ENCODE peak calls at places on chromosomes 13 and 19, in seven cellular contexts. A is heart left ventricle; H is gastrocnemius medialis; I is cardiac muscle cell; S is WERI-Rb-1; W is foreskin keratinocyte; J is CD4-positive, alpha-beta memory T cell. N is an unnamed sample.
A peak's percentile ranks its signal among the peaks of the same experiment; 100 is the strongest.

GRCh38 chr19:48945817-48946216 is 8.9 kb upstream of the BAX start:
- DNase-seq in A (no peak), H (no peak), I (no peak), S (no peak), W (no peak), J (no peak), N (no peak)

GRCh38 chr19:10565028-10565566 is 713 bp downstream of the KRI1 start:
- DNase-seq in A (no peak), H (no peak), I (peak; percentile 49), S (peak; percentile 89), W (no peak), J (peak; percentile 48), N (no peak)

GRCh38 chr13:20669162-20669561 is 34.3 kb upstream of the IL17D start:
- DNase-seq in A (no peak), H (no peak), I (no peak), S (no peak), W (no peak), J (no peak), N (no peak)

GRCh38 chr19:37936166-37936565 is 29.2 kb downstream of the SIPA1L3 start:
- DNase-seq in A (no peak), H (no peak), I (no peak), S (no peak), W (no peak), J (no peak), N (no peak)

GRCh38 chr13:86976521-86977324 is 694.4 kb upstream of the SLITRK5 start:
- DNase-seq in A (no peak), H (no peak), I (no peak), S (no peak), W (peak; percentile 46), J (no peak), N (no peak)

GRCh38 chr13:31418186-31418585 is 218.4 kb downstream of the B3GLCT start:
- DNase-seq in A (no peak), H (no peak), I (no peak), S (no peak), W (no peak), J (no peak), N (no peak)

GRCh38 chr19:4914736-4915501 is 5.6 kb downstream of the UHRF1 start:
- DNase-seq in A (peak; percentile 75), H (no peak), I (peak; percentile 74), S (no peak), W (peak; percentile 87), J (peak; percentile 62), N (no peak)

GRCh38 chr13:112990783-112991182 is 21.8 kb downstream of the MCF2L start:
- DNase-seq in A (no peak), H (no peak), I (no peak), S (peak; percentile 57), W (no peak), J (no peak), N (no peak)

GRCh38 chr19:55481148-55482127 is 3.5 kb upstream of the NAT14 start:
- DNase-seq in A (no peak), H (no peak), I (no peak), S (no peak), W (no peak), J (no peak), N (no peak)

GRCh38 chr19:5828661-5829566 is 10.6 kb downstream of the FUT6 start:
- DNase-seq in A (no peak), H (no peak), I (peak; percentile 63), S (no peak), W (no peak), J (no peak), N (peak; percentile 40)

GRCh38 chr19:46494936-46495788 is 505 bp downstream of the PNMA8B start:
- DNase-seq in A (no peak), H (no peak), I (no peak), S (no peak), W (no peak), J (no peak), N (no peak)

GRCh38 chr13:51221674-51222509 is at the start of gene FAM124A:
- DNase-seq in A (peak; percentile 74), H (no peak), I (peak; percentile 54), S (peak; percentile 20), W (no peak), J (peak; percentile 19), N (peak; percentile 50)

GRCh38 chr19:14395710-14396338 is 14.6 kb downstream of the ADGRE5 start:
- DNase-seq in A (no peak), H (no peak), I (no peak), S (no peak), W (no peak), J (no peak), N (no peak)

GRCh38 chr13:52454825-52455676 is at the start of gene CKAP2:
- DNase-seq in A (peak; percentile 95), H (peak; percentile 91), I (peak; percentile 95), S (peak; percentile 91), W (peak; percentile 84), J (peak; percentile 95), N (peak; percentile 93)

GRCh38 chr13:23433171-23434153 is at the start of gene SACS:
- DNase-seq in A (peak; percentile 58), H (peak; percentile 48), I (peak; percentile 52), S (peak; percentile 68), W (no peak), J (no peak), N (no peak)

GRCh38 chr13:30972888-30973377 is 40.5 kb downstream of the TEX26 start:
- DNase-seq in A (no peak), H (no peak), I (no peak), S (no peak), W (no peak), J (no peak), N (no peak)

GRCh38 chr13:97879646-97880297 is 73.7 kb upstream of the IPO5 start:
- DNase-seq in A (no peak), H (no peak), I (peak; percentile 84), S (no peak), W (peak; percentile 33), J (no peak), N (no peak)

DNA sequence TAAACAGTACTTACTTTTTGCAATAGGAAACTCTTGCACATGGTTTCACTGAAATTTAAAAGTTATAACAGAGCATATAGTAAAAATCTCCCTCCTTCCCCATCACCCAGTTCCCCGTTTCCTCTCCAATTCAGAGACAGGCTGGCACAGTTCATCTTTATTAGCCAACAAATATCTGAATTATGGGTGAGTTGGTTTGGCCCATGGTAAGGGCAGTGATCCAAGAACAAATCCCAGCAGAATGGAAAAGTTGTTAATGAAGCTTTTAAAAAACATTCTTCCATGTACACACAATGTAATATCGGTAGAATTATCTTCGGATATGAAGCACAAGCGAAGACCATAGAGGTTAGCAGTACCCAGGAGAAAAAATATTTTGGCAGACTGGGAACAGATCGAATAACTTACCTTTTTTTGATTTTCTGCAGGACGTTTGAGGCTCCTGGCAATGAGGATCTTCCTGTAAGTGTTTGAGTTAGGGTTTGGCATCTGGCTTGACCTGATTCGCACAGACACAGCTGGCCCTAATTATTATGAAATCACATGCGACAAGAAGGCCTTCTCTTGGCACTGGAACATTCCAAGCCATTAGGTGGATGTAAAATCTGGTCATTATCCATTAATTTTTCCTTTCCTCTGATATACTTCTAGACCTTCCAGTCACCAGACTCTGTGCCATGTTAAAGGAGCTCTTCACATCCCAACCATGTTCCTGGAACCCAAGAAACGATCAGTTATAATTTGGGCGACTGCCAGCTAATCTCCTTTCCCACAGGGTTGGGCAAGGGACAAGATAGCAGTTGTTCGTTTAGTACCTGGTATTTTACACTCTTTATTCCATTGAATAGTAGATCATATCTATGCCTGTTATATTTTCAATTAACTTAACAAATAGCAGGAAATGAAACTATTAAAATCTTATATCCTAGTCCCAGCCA is 139.4 kb upstream of the TSC22D1 start:
- DNase-seq in A (no peak), H (peak; percentile 49), I (peak; percentile 37), S (no peak), W (no peak), J (no peak), N (no peak)
- H3K27me3 ChIP-seq in A (no peaks in the 10 kb centered on the region), H (no peaks in the 10 kb centered on the region), I (no peaks in the 10 kb centered on the region), S (no peaks in the 10 kb centered on the region), W (no peaks in the 10 kb centered on the region), J (no peaks in the 10 kb centered on the region), N (no peaks in the 10 kb centered on the region)

DNA sequence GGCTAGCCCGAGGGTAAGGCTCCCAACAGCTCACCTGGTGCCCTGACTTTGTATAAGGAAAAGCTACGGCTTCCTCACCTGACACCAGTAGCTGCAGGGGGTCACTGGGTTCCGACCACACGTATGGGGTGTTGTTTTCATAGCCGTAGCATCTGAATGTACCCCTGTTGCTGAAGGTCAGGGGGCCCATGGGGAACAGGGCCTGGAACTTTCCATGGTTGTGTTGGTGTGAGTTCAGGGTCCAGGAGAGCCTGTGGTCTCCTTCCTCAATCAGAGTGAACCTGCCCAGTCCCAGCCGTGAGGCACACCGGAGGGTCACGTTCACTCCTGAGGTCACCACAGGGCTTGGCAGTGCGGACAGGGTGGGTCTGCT is 1.1 kb downstream of the LILRA4 start:
- DNase-seq in A (no peak), H (no peak), I (no peak), S (no peak), W (no peak), J (no peak), N (no peak)
- H3K27me3 ChIP-seq in A (peaks cover 3% of the 10 kb centered on the region), H (no peaks in the 10 kb centered on the region), I (no peaks in the 10 kb centered on the region), S (peaks cover 89% of the 10 kb centered on the region), W (no peaks in the 10 kb centered on the region), J (no peaks in the 10 kb centered on the region), N (peaks cover 42% of the 10 kb centered on the region)

DNA sequence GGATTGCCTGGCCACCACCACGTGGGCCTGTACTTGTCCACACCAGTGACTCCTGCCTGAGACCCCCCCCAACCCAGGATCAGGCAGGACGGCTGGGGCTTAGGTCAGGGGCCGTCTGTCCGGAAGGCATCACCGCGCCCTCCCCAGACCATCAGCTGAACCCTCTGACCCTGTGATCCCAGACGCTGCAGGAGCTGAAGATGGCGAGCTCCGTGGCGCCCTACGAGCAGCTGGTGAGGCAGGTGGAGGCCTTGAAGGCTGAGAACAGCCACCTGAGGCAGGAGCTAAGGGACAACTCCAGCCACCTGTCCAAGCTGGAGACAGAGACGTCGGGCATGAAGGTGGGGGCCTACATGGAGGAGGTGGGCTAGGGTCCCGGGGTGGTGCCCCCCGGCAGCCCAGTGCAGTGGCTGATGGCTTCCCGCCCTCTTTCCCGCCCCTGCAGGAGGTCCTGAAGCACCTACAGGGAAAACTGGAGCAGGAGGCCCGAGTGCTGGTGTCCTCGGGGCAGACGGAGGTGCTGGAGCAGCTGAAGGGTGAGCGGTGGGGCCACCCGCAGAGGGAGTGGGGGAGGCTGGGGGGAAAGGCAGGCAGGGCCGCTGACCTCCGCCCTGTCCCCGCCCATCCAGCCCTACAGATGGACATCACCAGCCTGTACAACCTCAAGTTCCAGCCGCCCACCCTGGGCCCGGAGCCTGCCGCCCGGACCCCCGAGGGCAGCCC is 3.0 kb downstream of the APC2 start:
- DNase-seq in A (no peak), H (no peak), I (no peak), S (no peak), W (no peak), J (no peak), N (no peak)
- H3K27me3 ChIP-seq in A (peaks cover 98% of the 10 kb centered on the region), H (peaks cover 95% of the 10 kb centered on the region), I (peaks cover 98% of the 10 kb centered on the region), S (peaks cover 34% of the 10 kb centered on the region), W (peaks cover 86% of the 10 kb centered on the region), J (peaks cover 29% of the 10 kb centered on the region), N (peaks cover 100% of the 10 kb centered on the region)

GRCh38 chr19:41551711-41552110 is 24.3 kb upstream of the CEACAM21 start:
- DNase-seq in A (no peak), H (no peak), I (no peak), S (no peak), W (no peak), J (no peak), N (no peak)

GRCh38 chr19:41555752-41556151 is 20.2 kb upstream of the CEACAM21 start:
- DNase-seq in A (no peak), H (no peak), I (no peak), S (no peak), W (no peak), J (no peak), N (no peak)

GRCh38 chr19:41554902-41555301 is 21.1 kb upstream of the CEACAM21 start:
- DNase-seq in A (no peak), H (no peak), I (no peak), S (no peak), W (no peak), J (peak; percentile 65), N (no peak)

GRCh38 chr19:41552558-41552957 is 23.4 kb upstream of the CEACAM21 start:
- DNase-seq in A (no peak), H (no peak), I (no peak), S (no peak), W (no peak), J (no peak), N (no peak)

GRCh38 chr19:41553804-41554203 is 22.2 kb upstream of the CEACAM21 start:
- DNase-seq in A (no peak), H (no peak), I (no peak), S (no peak), W (no peak), J (no peak), N (no peak)
- H3K27me3 ChIP-seq in A (peaks cover 4% of the 10 kb centered on the region), H (peaks cover 4% of the 10 kb centered on the region), I (no peaks in the 10 kb centered on the region), S (no peaks in the 10 kb centered on the region), W (peaks cover 51% of the 10 kb centered on the region), J (no peaks in the 10 kb centered on the region), N (peaks cover 49% of the 10 kb centered on the region)

N was measured in left ventricle myocardium inferior.